ENCODE peak calls at places on chromosomes 16 and 17, in four cellular contexts. L, X, J and N are unnamed samples.

GRCh38 chr16:49643429-49644142 is 212.3 kb downstream of the ZNF423 start:
- DNase-seq in L (no peak), X (no peak), J (peak), N (peak)

GRCh38 chr17:27282054-27282501 is 11.8 kb upstream of the WSB1 start:
- DNase-seq in L (no peak), X (no peak), J (peak), N (peak)

GRCh38 chr16:89498839-89499238 is 8.5 kb upstream of the ANKRD11 start:
- DNase-seq in L (no peak), X (no peak), J (peak), N (no peak)

GRCh38 chr17:45433136-45433535 is 466 bp upstream of the ARHGAP27 start:
- DNase-seq in L (no peak), X (no peak), J (no peak), N (no peak)

GRCh38 chr16:1291576-1291974 is 17.9 kb upstream of the UBE2I start:
- DNase-seq in L (peak), X (no peak), J (no peak), N (no peak)

GRCh38 chr16:66552288-66553143 is at the start of gene CKLF:
- DNase-seq in L (peak), X (peak), J (peak), N (peak)

GRCh38 chr17:31274252-31274651 is 22.8 kb downstream of the OMG start:
- DNase-seq in L (no peak), X (no peak), J (peak), N (peak)

GRCh38 chr16:72976047-72976746 is 71.7 kb downstream of the ZFHX3 start:
- DNase-seq in L (no peak), X (no peak), J (no peak), N (no peak)

GRCh38 chr16:89261691-89262563 is 44.4 kb downstream of the ZNF778 start:
- DNase-seq in L (peak), X (no peak), J (no peak), N (no peak)

GRCh38 chr17:58136669-58137279 is 11.4 kb upstream of the OR4D1 start:
- DNase-seq in L (peak), X (no peak), J (peak), N (no peak)

GRCh38 chr16:70473446-70474319 is 19.3 kb downstream of the FCSK start:
- DNase-seq in L (peak), X (no peak), J (no peak), N (no peak)

GRCh38 chr17:15239471-15239870 is 25.7 kb downstream of the PMP22 start:
- DNase-seq in L (no peak), X (no peak), J (no peak), N (no peak)

GRCh38 chr17:47810200-47810821 is 11.3 kb downstream of the OSBPL7 start:
- DNase-seq in L (peak), X (no peak), J (peak), N (peak)

GRCh38 chr17:78944026-78944425 is 18.8 kb upstream of the TIMP2 start:
- DNase-seq in L (no peak), X (no peak), J (no peak), N (no peak)

GRCh38 chr17:75738218-75738802 is 17.1 kb downstream of the ITGB4 start:
- DNase-seq in L (peak), X (peak), J (peak), N (no peak)

GRCh38 chr16:85554114-85554790 is 58.9 kb upstream of the GSE1 start:
- DNase-seq in L (peak), X (no peak), J (peak), N (peak)

GRCh38 chr17:50129303-50129945 is 536 bp downstream of the SAMD14 start:
- DNase-seq in L (peak), X (no peak), J (peak), N (peak)

GRCh38 chr16:4884209-4884608 is 36.9 kb downstream of the UBN1 start:
- DNase-seq in L (no peak), X (no peak), J (no peak), N (no peak)

GRCh38 chr16:52256310-52257078 is 290.4 kb downstream of the TOX3 start:
- DNase-seq in L (no peak), X (no peak), J (no peak), N (no peak)

GRCh38 chr17:30296499-30297038 is 4.8 kb upstream of the BLMH start:
- DNase-seq in L (no peak), X (no peak), J (peak), N (no peak)

GRCh38 chr17:1229354-1229890 is 40.8 kb upstream of the BHLHA9 start:
- DNase-seq in L (peak), X (no peak), J (no peak), N (no peak)

GRCh38 chr17:67602974-67603373 is 114.8 kb upstream of the NOL11 start:
- DNase-seq in L (peak), X (no peak), J (peak), N (peak)

GRCh38 chr17:57375770-57376181 is 119.5 kb downstream of the MSI2 start:
- DNase-seq in L (no peak), X (no peak), J (no peak), N (peak)

GRCh38 chr17:49450735-49451134 is 36.1 kb upstream of the PHB1 start:
- DNase-seq in L (no peak), X (no peak), J (peak), N (peak)

GRCh38 chr17:82246365-82247174 is 17.7 kb downstream of the SLC16A3 start:
- DNase-seq in L (peak), X (no peak), J (peak), N (peak)

GRCh38 chr17:72465191-72466024 is 344.6 kb downstream of the SOX9 start:
- DNase-seq in L (peak), X (no peak), J (peak), N (peak)

GRCh38 chr16:88510091-88510719 is 57.1 kb downstream of the ZFPM1 start:
- DNase-seq in L (no peak), X (no peak), J (no peak), N (no peak)

GRCh38 chr17:9973689-9974459 is 68.8 kb upstream of the RCVRN start:
- DNase-seq in L (no peak), X (no peak), J (no peak), N (peak)

GRCh38 chr17:78652024-78652423 is 74.8 kb upstream of the DNAH17 start:
- DNase-seq in L (no peak), X (no peak), J (no peak), N (no peak)

GRCh38 chr17:34859652-34860051 is 101.6 kb downstream of the CCT6B start:
- DNase-seq in L (no peak), X (no peak), J (no peak), N (no peak)

GRCh38 chr17:5127910-5128309 is 12.1 kb downstream of the USP6 start:
- DNase-seq in L (no peak), X (no peak), J (no peak), N (no peak)

GRCh38 chr16:2029350-2029749 is 2.6 kb downstream of the NHERF2 start:
- DNase-seq in L (no peak), X (no peak), J (no peak), N (no peak)

GRCh38 chr16:83285921-83286320 is 521.9 kb upstream of the HSBP1 start:
- DNase-seq in L (no peak), X (no peak), J (no peak), N (no peak)

GRCh38 chr17:67027031-67027628 is 17.2 kb upstream of the CACNG1 start:
- DNase-seq in L (no peak), X (no peak), J (peak), N (peak)

GRCh38 chr16:88558457-88559442 is 11.5 kb upstream of the ZC3H18 start:
- DNase-seq in L (peak), X (no peak), J (peak), N (peak)

GRCh38 chr16:56697456-56698155 is 15.3 kb downstream of the MT1X start:
- DNase-seq in L (no peak), X (no peak), J (no peak), N (no peak)

GRCh38 chr16:85773044-85773443 is 22.1 kb upstream of the C16orf74 start:
- DNase-seq in L (no peak), X (no peak), J (no peak), N (no peak)